ENCODE peak calls at places on chromosomes 1 and 21, in six cellular contexts. K is CD8-positive, alpha-beta T cell; P is heart right ventricle; I is transverse colon; F is CD8-positive, alpha-beta memory T cell; E is mesendoderm. M is an unnamed sample.
A peak's percentile ranks its signal among the peaks of the same experiment; 100 is the strongest.

GRCh38 chr1:100455478-100456072 is 82.4 kb upstream of the GPR88 start:
- DNase-seq in F (no peak), I (no peak), P (no peak), E (no peak), K (no peak), M (no peak)

GRCh38 chr1:175154595-175155472 is 37.7 kb downstream of the KIAA0040 start:
- DNase-seq in P (peak; percentile 76), I (peak; percentile 76), F (peak; percentile 57), E (peak; percentile 79), K (peak; percentile 70), M (peak; percentile 74)

GRCh38 chr21:37072239-37072987 is 458 bp downstream of the PIGP start:
- DNase-seq in P (peak; percentile 88), E (no peak), K (peak; percentile 53), F (no peak), I (peak; percentile 11), M (peak; percentile 78)

GRCh38 chr1:220577926-220578325 is 50.0 kb downstream of the MARK1 start:
- DNase-seq in I (no peak), F (no peak), E (no peak), P (no peak), K (no peak), M (no peak)

GRCh38 chr1:234980657-234981396 is 147.8 kb downstream of the TOMM20 start:
- DNase-seq in I (peak; percentile 72), E (no peak), P (peak; percentile 74), K (peak; percentile 39), F (peak; percentile 37), M (no peak)

GRCh38 chr1:241706967-241707366 is 54.9 kb downstream of the WDR64 start:
- DNase-seq in F (peak; percentile 67), P (no peak), E (no peak), K (peak; percentile 37), I (no peak), M (no peak)

GRCh38 chr1:36471830-36472641 is 7.9 kb upstream of the MRPS15 start:
- DNase-seq in P (no peak), I (no peak), K (no peak), F (no peak), E (no peak), M (no peak)

GRCh38 chr1:85585845-85586244 is 5.3 kb downstream of the CCN1 start:
- DNase-seq in P (no peak), E (no peak), K (no peak), I (no peak), F (no peak), M (no peak)

GRCh38 chr1:12712929-12713328 is 3.0 kb upstream of the AADACL3 start:
- DNase-seq in F (no peak), P (no peak), K (no peak), E (no peak), I (no peak), M (no peak)

GRCh38 chr1:173669491-173669941 is at the start of gene ANKRD45:
- DNase-seq in K (no peak), P (peak; percentile 33), I (no peak), F (peak; percentile 4), E (peak; percentile 93), M (no peak)

GRCh38 chr1:67834246-67834877 is 1.1 kb upstream of the GNG12 start:
- DNase-seq in P (no peak), F (no peak), E (no peak), I (no peak), K (no peak), M (peak; percentile 57)

GRCh38 chr1:75836528-75836927 is 39.8 kb downstream of the MSH4 start:
- DNase-seq in I (no peak), E (no peak), K (no peak), P (no peak), F (no peak), M (no peak)

GRCh38 chr1:207223162-207223561 is 98.3 kb upstream of the CD55 start:
- DNase-seq in P (no peak), F (no peak), E (no peak), K (no peak), I (no peak), M (no peak)

GRCh38 chr21:34881421-34881820 is 167.7 kb downstream of the RUNX1 start:
- DNase-seq in E (no peak), F (no peak), K (no peak), P (no peak), I (no peak), M (no peak)

GRCh38 chr21:26833460-26833939 is 11.7 kb downstream of the ADAMTS1 start:
- DNase-seq in F (no peak), E (no peak), P (no peak), I (no peak), K (no peak), M (no peak)

GRCh38 chr1:79688932-79689331 is 682.4 kb upstream of the ADGRL4 start:
- DNase-seq in P (no peak), I (no peak), F (no peak), K (no peak), E (no peak), M (no peak)

GRCh38 chr1:243496173-243496553 is 240.3 kb downstream of the SDCCAG8 start:
- DNase-seq in F (no peak), P (peak; percentile 54), E (no peak), I (no peak), K (no peak), M (no peak)

GRCh38 chr1:201916649-201917249 is 28.1 kb downstream of the SHISA4 start:
- DNase-seq in P (peak; percentile 63), E (no peak), F (no peak), K (no peak), I (peak; percentile 69), M (peak; percentile 35)

GRCh38 chr1:47998396-47998990 is 1.3 kb upstream of the TRABD2B start:
- DNase-seq in E (no peak), I (no peak), P (no peak), K (no peak), F (no peak), M (no peak)

GRCh38 chr1:109240158-109241152 is 8.9 kb upstream of the CELSR2 start:
- DNase-seq in E (peak; percentile 67), P (peak; percentile 82), F (no peak), K (no peak), I (peak; percentile 53), M (peak; percentile 35)

DNA sequence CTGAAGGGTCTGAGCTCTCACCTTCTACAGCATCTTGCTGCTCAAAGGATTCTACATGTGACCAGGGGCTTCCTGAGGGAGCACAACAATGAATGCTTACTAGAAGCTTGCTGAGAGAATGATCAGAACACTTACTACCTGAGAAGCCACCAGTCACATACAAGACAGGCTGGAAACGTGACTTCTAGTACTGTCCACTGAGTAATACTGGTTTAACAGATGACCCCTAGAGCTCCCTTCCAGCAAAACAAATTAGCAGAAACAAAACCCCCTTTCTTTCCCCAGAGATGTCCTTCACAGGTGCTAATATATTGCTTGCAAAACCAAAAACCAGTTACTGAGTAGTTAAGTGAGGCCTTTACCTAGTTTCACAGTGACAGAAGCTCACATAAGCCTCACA is 2.1 kb downstream of the TAF5L start:
- DNase-seq in K (no peak), I (no peak), E (no peak), P (no peak), F (no peak), M (no peak)
- H3K4me3 ChIP-seq in K (no peak overlapping the region), I (no peak overlapping the region), E (no peak overlapping the region), P (no peak overlapping the region), F (no peak overlapping the region), M (no peak overlapping the region)

DNA sequence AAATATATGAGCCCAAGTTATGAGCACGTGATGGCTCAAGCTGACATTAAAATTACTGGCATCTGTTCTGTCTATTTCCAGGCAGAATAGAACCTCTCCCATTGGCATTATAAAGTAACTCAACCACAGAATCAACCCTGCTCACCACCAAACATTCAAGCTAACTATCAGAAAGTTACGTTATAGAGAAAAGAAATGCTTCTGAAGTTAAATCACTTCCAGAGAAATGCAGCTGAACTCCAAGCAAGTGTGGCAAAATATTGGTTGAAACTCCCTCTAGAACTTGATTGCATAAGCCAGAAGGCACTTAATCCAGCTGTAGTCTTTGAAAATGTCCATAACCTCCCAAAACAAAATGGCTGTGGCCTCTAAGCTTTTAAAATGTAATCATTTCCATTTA is 36.2 kb upstream of the UBE2U start:
- DNase-seq in K (no peak), E (no peak), I (no peak), P (no peak), F (no peak), M (no peak)
- H3K27ac ChIP-seq in K (no peak overlapping the region), E (no peak overlapping the region), I (no peak overlapping the region), P (no peak overlapping the region), F (no peak overlapping the region), M (no peak overlapping the region)

DNA sequence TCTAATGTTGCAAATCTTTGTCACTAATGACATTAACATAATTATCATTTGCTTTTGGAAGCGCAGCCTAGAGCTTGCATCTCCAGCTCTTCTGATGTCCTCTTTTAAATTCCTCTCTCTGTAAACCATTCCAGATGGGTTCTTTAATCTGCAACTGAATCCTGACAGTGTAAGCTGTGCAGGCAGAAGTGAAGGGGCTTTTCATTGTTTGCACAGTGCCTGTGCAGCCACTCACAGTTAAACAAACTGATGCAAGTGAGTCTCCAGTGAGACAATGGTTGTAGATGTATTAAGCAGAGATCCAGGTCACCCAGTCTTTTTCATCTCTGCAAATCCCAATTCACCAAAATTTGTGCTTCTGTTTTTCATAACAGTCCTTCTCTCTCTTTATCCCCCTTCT is 22.5 kb upstream of the FCRL5 start:
- DNase-seq in P (no peak), K (no peak), F (no peak), I (no peak), E (no peak), M (no peak)
- H3K27me3 ChIP-seq in P (peaks cover 21% of the 10 kb centered on the region), K (no peaks in the 10 kb centered on the region), F (no peaks in the 10 kb centered on the region), I (no peaks in the 10 kb centered on the region), E (no peaks in the 10 kb centered on the region), M (no peaks in the 10 kb centered on the region)

GRCh38 chr1:150971583-150972416 is 2.8 kb downstream of the CERS2 start:
- DNase-seq in K (no peak), F (no peak), I (no peak), P (no peak), E (peak; percentile 66), M (peak; percentile 20)
- H3K4me3 ChIP-seq in K (no peak overlapping the region), F (no peak overlapping the region), I (no peak overlapping the region), P (no peak overlapping the region), E (no peak overlapping the region), M (peak overlapping the region; percentile 99)

GRCh38 chr1:2199042-2199810 is 4.7 kb upstream of the FAAP20 start:
- DNase-seq in K (peak; percentile 70), I (peak; percentile 92), E (peak; percentile 93), F (peak; percentile 83), P (peak; percentile 90), M (peak; percentile 91)
- H3K27ac ChIP-seq in K (peak overlapping the region; percentile 56), I (peak overlapping the region; percentile 82), E (no peak overlapping the region), F (peak overlapping the region; percentile 73), P (peak overlapping the region; percentile 88), M (peak overlapping the region; percentile 75)